ENCODE peak calls at places on chromosomes 4 and X, in five cellular contexts. M, Y, L, H and D are unnamed samples.

GRCh38 chrX:116318672-116319071 is 117.7 kb upstream of the SLC6A14 start:
- DNase-seq in M (peak), Y (no peak), L (no peak), H (no peak), D (no peak)

GRCh38 chrX:133414399-133415275 is 652 bp downstream of the GPC4 start:
- DNase-seq in M (no peak), Y (no peak), L (peak), H (no peak), D (peak)

GRCh38 chr4:184362338-184362737 is 112.0 kb downstream of the IRF2 start:
- DNase-seq in M (no peak), Y (no peak), L (no peak), H (no peak), D (no peak)

GRCh38 chrX:118347131-118347530 is 1.2 kb downstream of the WDR44 start:
- DNase-seq in M (no peak), Y (no peak), L (peak), H (no peak), D (no peak)

GRCh38 chr4:156977435-156978160 is 6.0 kb upstream of the PDGFC start:
- DNase-seq in M (peak), Y (peak), L (peak), H (no peak), D (no peak)

GRCh38 chr4:8191136-8191747 is 7.8 kb upstream of the SH3TC1 start:
- DNase-seq in M (no peak), Y (no peak), L (peak), H (peak), D (peak)

GRCh38 chr4:78543424-78544238 is 7.9 kb upstream of the ANXA3 start:
- DNase-seq in M (no peak), Y (no peak), L (no peak), H (no peak), D (no peak)

GRCh38 chr4:154497901-154498300 is 6.3 kb upstream of the DCHS2 start:
- DNase-seq in M (no peak), Y (no peak), L (peak), H (no peak), D (no peak)

GRCh38 chr4:32163125-32163524 is 1443.0 kb downstream of the PCDH7 start:
- DNase-seq in M (no peak), Y (no peak), L (no peak), H (no peak), D (no peak)

GRCh38 chrX:18994713-18995112 is 10.8 kb upstream of the PHKA2 start:
- DNase-seq in M (peak), Y (peak), L (peak), H (no peak), D (no peak)

GRCh38 chr4:121873604-121874003 is 3.3 kb upstream of the BBS7 start:
- DNase-seq in M (no peak), Y (no peak), L (no peak), H (no peak), D (no peak)

GRCh38 chrX:154540897-154541535 is 5.6 kb downstream of the G6PD start:
- DNase-seq in M (no peak), Y (no peak), L (no peak), H (no peak), D (no peak)